ENCODE peak calls at places on chromosomes 11 and 22, in six cellular contexts. J, R, X, A, N and Z are unnamed samples.

GRCh38 chr11:34341096-34341495 is 16.7 kb downstream of the ABTB2 start:
- DNase-seq in J (no peak), X (no peak), R (no peak), N (no peak), A (no peak), Z (no peak)

GRCh38 chr22:17896552-17896951 is 122.3 kb upstream of the BID start:
- DNase-seq in A (no peak), J (no peak), R (peak; percentile 69), X (peak; percentile 44), N (no peak), Z (no peak)

GRCh38 chr22:38239101-38239761 is 33.6 kb downstream of the TMEM184B start:
- DNase-seq in X (peak; percentile 40), J (no peak), R (no peak), N (no peak), A (peak; percentile 85), Z (peak; percentile 56)

GRCh38 chr22:27982630-27983180 is 63.6 kb upstream of the PITPNB start:
- DNase-seq in A (no peak), N (no peak), J (no peak), R (peak; percentile 41), X (no peak), Z (no peak)

GRCh38 chr11:93005239-93005638 is 35.8 kb downstream of the MTNR1B start:
- DNase-seq in R (no peak), A (no peak), N (no peak), X (no peak), J (no peak), Z (no peak)

GRCh38 chr22:25360411-25360810 is 141.0 kb downstream of the CRYBB2 start:
- DNase-seq in N (no peak), A (no peak), J (no peak), R (no peak), X (no peak), Z (no peak)

GRCh38 chr11:21410513-21410912 is 741.1 kb downstream of the NELL1 start:
- DNase-seq in N (no peak), A (no peak), X (no peak), R (no peak), J (no peak), Z (no peak)

GRCh38 chr22:44676441-44677298 is 25.3 kb upstream of the PRR5 start:
- DNase-seq in A (no peak), X (peak; percentile 28), N (no peak), J (no peak), R (no peak), Z (peak; percentile 61)

GRCh38 chr11:59283825-59284772 is 71.4 kb upstream of the MPEG1 start:
- DNase-seq in A (peak; percentile 55), J (peak; percentile 33), N (peak; percentile 35), R (no peak), X (peak; percentile 22), Z (no peak)

GRCh38 chr22:25202290-25202921 is 2.7 kb downstream of the CRYBB3 start:
- DNase-seq in N (peak; percentile 45), R (peak; percentile 89), A (peak; percentile 49), J (peak; percentile 33), X (peak; percentile 69), Z (no peak)

GRCh38 chr22:45896153-45896951 is 80.6 kb downstream of the WNT7B start:
- DNase-seq in R (peak; percentile 79), A (no peak), J (no peak), N (no peak), X (no peak), Z (peak; percentile 59)

GRCh38 chr11:47863189-47863892 is 15.2 kb upstream of the NUP160 start:
- DNase-seq in X (no peak), A (peak; percentile 36), J (no peak), R (no peak), N (no peak), Z (no peak)

GRCh38 chr22:24181088-24181995 is at the start of gene SUSD2:
- DNase-seq in R (peak; percentile 70), N (no peak), A (no peak), J (no peak), X (no peak), Z (peak; percentile 82)

GRCh38 chr11:73528877-73529530 is 68.9 kb downstream of the FAM168A start:
- DNase-seq in X (no peak), J (no peak), R (no peak), A (no peak), N (no peak), Z (no peak)

GRCh38 chr22:26888887-26889286 is 231.5 kb downstream of the MIAT start:
- DNase-seq in X (no peak), N (no peak), J (no peak), R (no peak), A (no peak), Z (no peak)

GRCh38 chr11:36741515-36741914 is 143.5 kb upstream of the RAG2 start:
- DNase-seq in X (no peak), J (no peak), N (no peak), R (no peak), A (no peak), Z (no peak)

GRCh38 chr11:1862588-1863351 is 9.9 kb downstream of the LSP1 start:
- DNase-seq in X (peak; percentile 40), R (no peak), N (no peak), A (peak; percentile 36), J (no peak), Z (peak; percentile 10)

GRCh38 chr11:109864834-109865557 is 228.2 kb upstream of the ZC3H12C start:
- DNase-seq in N (no peak), R (no peak), J (no peak), X (no peak), A (peak; percentile 14), Z (no peak)

GRCh38 chr22:19657252-19658056 is 56.8 kb upstream of the SEPTIN5 start:
- DNase-seq in X (no peak), N (no peak), A (no peak), J (no peak), R (peak; percentile 35), Z (no peak)

GRCh38 chr11:17352925-17353227 is 1.3 kb downstream of the NCR3LG1 start:
- DNase-seq in N (peak; percentile 28), X (peak; percentile 63), J (peak; percentile 34), A (no peak), R (peak; percentile 59), Z (peak; percentile 39)

GRCh38 chr11:114501901-114502300 is 57.8 kb downstream of the NXPE1 start:
- DNase-seq in N (no peak), X (no peak), J (no peak), R (no peak), A (no peak), Z (no peak)

GRCh38 chr22:35601743-35602633 is 15.1 kb downstream of the MB start:
- DNase-seq in R (no peak), X (no peak), N (no peak), J (no peak), A (peak; percentile 74), Z (no peak)

GRCh38 chr11:66728760-66729385 is at the start of gene SPTBN2:
- DNase-seq in N (no peak), X (no peak), A (no peak), J (no peak), R (no peak), Z (peak; percentile 58)

GRCh38 chr11:74681686-74682651 is 49.3 kb downstream of the CHRDL2 start:
- DNase-seq in A (no peak), R (no peak), N (no peak), X (no peak), J (no peak), Z (no peak)

GRCh38 chr11:125275905-125276634 is 111.5 kb downstream of the PKNOX2 start:
- DNase-seq in N (no peak), X (no peak), A (no peak), R (no peak), J (no peak), Z (no peak)

DNA sequence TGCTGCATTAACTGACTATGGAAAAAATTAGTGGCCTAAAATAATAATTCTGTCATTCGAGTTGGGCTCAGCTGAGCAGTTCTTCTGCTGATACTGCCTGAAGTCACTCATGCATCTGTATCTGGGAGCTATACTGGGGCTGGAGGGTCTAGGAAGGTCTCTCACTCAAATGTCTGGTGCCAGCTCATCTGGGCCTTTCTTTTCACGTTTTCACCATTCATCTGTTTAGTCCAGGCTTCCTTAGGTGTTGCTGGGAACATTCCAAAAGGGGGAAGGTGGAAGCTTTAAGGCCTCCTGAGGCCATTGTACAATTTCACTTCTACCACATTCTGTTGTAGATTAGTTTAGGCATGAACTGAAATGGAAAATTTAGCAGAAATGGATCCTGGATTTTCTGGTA is 28.0 kb downstream of the YAP1 start:
- DNase-seq in A (no peak), N (no peak), R (no peak), J (no peak), X (no peak), Z (no peak)
- H3K27ac ChIP-seq in A (peak overlapping the region; percentile 92), N (peak overlapping the region; percentile 60), R (no peak overlapping the region), J (no peak overlapping the region), X (no peak overlapping the region), Z (no peak overlapping the region)

GRCh38 chr11:9178716-9179115 is 86.4 kb downstream of the DENND5A start:
- DNase-seq in J (no peak), X (no peak), A (no peak), N (no peak), R (no peak), Z (no peak)
- H3K27ac ChIP-seq in J (no peak overlapping the region), X (no peak overlapping the region), A (no peak overlapping the region), N (no peak overlapping the region), R (no peak overlapping the region), Z (no peak overlapping the region)

DNA sequence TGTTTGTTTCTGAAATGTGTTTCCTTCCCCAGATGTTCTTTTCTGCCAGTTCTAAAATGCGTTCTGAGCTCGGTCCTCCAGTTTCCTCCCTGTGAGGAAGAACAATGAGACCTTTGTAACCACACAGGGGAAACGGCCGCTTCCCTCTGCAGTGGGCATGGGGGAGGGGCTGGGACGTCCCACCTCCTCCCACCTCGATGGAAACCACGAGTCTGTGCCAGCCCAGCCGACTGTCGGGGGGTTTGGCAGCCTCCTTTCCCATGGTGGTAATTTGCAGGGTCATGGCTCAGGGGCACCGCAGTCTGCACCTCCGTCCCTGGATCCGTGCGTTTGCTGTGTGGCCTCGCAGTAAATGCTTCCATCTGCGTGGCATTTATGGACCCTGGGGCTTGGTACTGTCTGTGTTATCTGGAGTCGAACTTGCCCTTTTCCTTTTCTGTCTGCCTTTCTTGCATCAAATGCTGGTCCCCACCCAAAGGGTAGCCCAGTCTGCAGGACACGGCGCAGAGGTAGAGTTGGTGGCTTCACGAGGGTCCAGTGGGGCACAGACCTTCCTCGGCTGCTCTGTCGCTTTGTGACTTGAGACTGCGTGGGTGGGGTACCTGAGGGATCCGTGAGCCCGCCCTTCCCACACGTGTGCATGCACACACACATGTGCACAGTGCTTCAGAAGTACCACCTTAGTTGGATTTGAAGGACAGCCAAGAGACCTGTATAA is 16.1 kb downstream of the LRP5 start:
- DNase-seq in A (no peak), R (no peak), J (no peak), N (no peak), X (no peak), Z (peak; percentile 86)
- H3K27ac ChIP-seq in A (no peak overlapping the region), R (peak overlapping the region; percentile 54), J (no peak overlapping the region), N (peak overlapping the region; percentile 95), X (no peak overlapping the region), Z (peak overlapping the region; percentile 58)

GRCh38 chr11:70820712-70821111 is 422.4 kb downstream of the CTTN start:
- DNase-seq in J (no peak), N (no peak), X (no peak), A (no peak), R (no peak), Z (no peak)

GRCh38 chr11:70815485-70815832 is 417.1 kb downstream of the CTTN start:
- DNase-seq in R (no peak), A (no peak), N (no peak), X (no peak), J (no peak), Z (no peak)

GRCh38 chr11:70820311-70820710 is 422.0 kb downstream of the CTTN start:
- DNase-seq in N (no peak), J (no peak), X (no peak), R (no peak), A (no peak), Z (no peak)

GRCh38 chr11:70816156-70816678 is 417.9 kb downstream of the CTTN start:
- DNase-seq in A (no peak), J (no peak), X (no peak), N (no peak), R (no peak), Z (no peak)

GRCh38 chr11:70819022-70819421 is 420.7 kb downstream of the CTTN start:
- DNase-seq in X (no peak), R (no peak), A (no peak), J (no peak), N (no peak), Z (peak; percentile 19)
- H3K27ac ChIP-seq in X (no peak overlapping the region), R (no peak overlapping the region), A (no peak overlapping the region), J (no peak overlapping the region), N (no peak overlapping the region), Z (no peak overlapping the region)